ENCODE peak calls at places on chromosomes 6 and 20, in four cellular contexts. E is GM12878, J is SK-N-SH, D is K562. N is an unnamed sample.

GRCh38 chr6:166420351-166420750 is 37.6 kb upstream of the MPC1 start:
- DNase-seq in E (no peak), D (no peak), J (no peak), N (no peak)

GRCh38 chr6:20424679-20425078 is 23.0 kb downstream of the E2F3 start:
- DNase-seq in D (no peak), E (no peak), J (no peak), N (no peak)

GRCh38 chr20:48606841-48607543 is 220.8 kb downstream of the PREX1 start:
- DNase-seq in D (no peak), J (no peak), E (no peak), N (no peak)

GRCh38 chr6:72182337-72183246 is 296.2 kb downstream of the RIMS1 start:
- DNase-seq in D (no peak), E (no peak), J (peak), N (peak)

GRCh38 chr6:43061861-43062260 is 2.4 kb downstream of the KLC4 start:
- DNase-seq in J (no peak), E (no peak), D (no peak), N (no peak)

GRCh38 chr20:14445310-14445709 is 107.9 kb upstream of the FLRT3 start:
- DNase-seq in E (no peak), J (no peak), D (no peak), N (no peak)

GRCh38 chr6:125674230-125674629 is 75.2 kb upstream of the HEY2 start:
- DNase-seq in E (no peak), D (no peak), J (no peak), N (no peak)

GRCh38 chr6:1763411-1763810 is 153.7 kb downstream of the FOXC1 start:
- DNase-seq in E (no peak), J (no peak), D (no peak), N (no peak)

GRCh38 chr6:43774776-43775583 is 5.0 kb downstream of the VEGFA start:
- DNase-seq in D (peak), J (peak), E (no peak), N (peak)

GRCh38 chr20:19758888-19759331 is 852 bp downstream of the RIN2 start:
- DNase-seq in J (peak), E (no peak), D (no peak), N (peak)

GRCh38 chr6:106476326-106477105 is 116.0 kb downstream of the CRYBG1 start:
- DNase-seq in E (no peak), D (no peak), J (no peak), N (no peak)

GRCh38 chr20:18986146-18986830 is 172.7 kb downstream of the SCP2D1 start:
- DNase-seq in D (no peak), J (no peak), E (no peak), N (no peak)

GRCh38 chr20:32737371-32738223 is 5.7 kb downstream of the COMMD7 start:
- DNase-seq in J (no peak), E (no peak), D (no peak), N (no peak)

GRCh38 chr6:42138630-42139619 is 3.5 kb downstream of the C6orf132 start:
- DNase-seq in E (no peak), D (no peak), J (no peak), N (no peak)

GRCh38 chr6:11970114-11970513 is 42.0 kb upstream of the HIVEP1 start:
- DNase-seq in E (no peak), D (no peak), J (no peak), N (no peak)

GRCh38 chr6:31057426-31058003 is 47.2 kb downstream of the MUC22 start:
- DNase-seq in E (no peak), D (no peak), J (no peak), N (no peak)

GRCh38 chr6:30840084-30840921 is 44.0 kb upstream of the DDR1 start:
- DNase-seq in J (no peak), D (peak), E (no peak), N (no peak)

GRCh38 chr6:170542031-170542719 is 10.9 kb downstream of the PSMB1 start:
- DNase-seq in J (no peak), D (no peak), E (no peak), N (no peak)

GRCh38 chr20:32982617-32983458 is 21.4 kb downstream of the SUN5 start:
- DNase-seq in E (no peak), J (peak), D (no peak), N (no peak)

GRCh38 chr6:79302341-79302740 is 67.9 kb upstream of the HMGN3 start:
- DNase-seq in D (no peak), E (no peak), J (no peak), N (no peak)

GRCh38 chr6:2503816-2504494 is 246.8 kb downstream of the MYLK4 start:
- DNase-seq in J (no peak), D (no peak), E (no peak), N (no peak)

GRCh38 chr6:105317607-105318533 is 85.0 kb downstream of the PREP start:
- DNase-seq in E (no peak), J (no peak), D (no peak), N (peak)
- TF ChIP-seq USF1 in E (no peak), J (no peak), D (no peak), N (no peak)

GRCh38 chr6:63538550-63538949 is 33.7 kb upstream of the LOC128125822 start:
- DNase-seq in D (no peak), J (no peak), E (no peak), N (no peak)

GRCh38 chr6:63533952-63534351 is 38.3 kb upstream of the LOC128125822 start:
- DNase-seq in E (no peak), D (no peak), J (no peak), N (no peak)

GRCh38 chr6:63533026-63533425 is 39.3 kb upstream of the LOC128125822 start:
- DNase-seq in D (no peak), J (no peak), E (no peak), N (no peak)

GRCh38 chr6:63537959-63538300 is 34.4 kb upstream of the LOC128125822 start:
- DNase-seq in J (no peak), E (no peak), D (no peak), N (no peak)

GRCh38 chr6:63537126-63537958 is 34.9 kb upstream of the LOC128125822 start:
- DNase-seq in D (no peak), E (peak), J (no peak), N (no peak)
- TF ChIP-seq USF1 in D (no peak), E (no peak), J (no peak), N (no peak)

GRCh38 chr6:160737934-160738333 is 35.9 kb downstream of the PLG start:
- DNase-seq in D (no peak), E (no peak), J (no peak), N (no peak)

GRCh38 chr6:160735523-160735922 is 33.5 kb downstream of the PLG start:
- DNase-seq in J (no peak), D (no peak), E (peak), N (no peak)

GRCh38 chr6:160734627-160735026 is 32.6 kb downstream of the PLG start:
- DNase-seq in D (no peak), E (no peak), J (no peak), N (no peak)

GRCh38 chr6:160742090-160742489 is 40.0 kb downstream of the PLG start:
- DNase-seq in E (peak), J (no peak), D (no peak), N (no peak)

DNA sequence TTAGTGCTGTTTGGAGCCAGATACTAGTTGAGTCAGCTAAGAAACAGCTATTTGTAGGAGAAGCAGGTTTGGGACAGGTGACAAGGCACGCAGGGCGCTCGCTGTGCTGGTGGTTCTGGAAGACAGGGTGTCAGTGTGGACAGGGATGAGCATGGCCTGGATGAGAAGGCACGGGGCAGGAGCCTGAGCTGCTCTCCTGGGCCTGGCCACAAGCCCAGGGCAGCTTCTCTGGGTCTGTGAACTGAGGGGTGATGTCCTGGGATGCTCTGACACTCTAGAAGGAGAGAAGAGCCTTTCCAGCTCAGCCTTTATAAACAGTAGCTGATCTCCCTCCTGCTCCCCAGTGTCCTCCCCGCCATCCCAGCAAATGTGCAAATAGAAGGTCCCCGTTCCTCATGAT is 37.9 kb downstream of the PLG start:
- DNase-seq in E (no peak), D (no peak), J (no peak), N (no peak)
- TF ChIP-seq USF1 in E (no peak), D (no peak), J (no peak), N (no peak)

GRCh38 chr20:21100590-21101452 is 5.3 kb downstream of the LINC00237 start:
- DNase-seq in J (peak), D (no peak), E (no peak), N (peak)
- TF ChIP-seq USF1 in J (no peak), D (no peak), E (no peak), N (no peak)

GRCh38 chr20:63709149-63709527 is 1.3 kb downstream of the ZGPAT start:
- DNase-seq in J (no peak), D (no peak), E (no peak), N (no peak)

GRCh38 chr20:63706852-63707557 is 771 bp downstream of the ARFRP1 start:
- DNase-seq in D (peak), E (no peak), J (peak), N (peak)

GRCh38 chr20:63706027-63706695 is 1.6 kb downstream of the ARFRP1 start:
- DNase-seq in E (no peak), D (no peak), J (no peak), N (no peak)

GRCh38 chr20:63707558-63708300 is at the start of the genes ARFRP1 and ZGPAT:
- DNase-seq in J (peak), E (no peak), D (peak), N (peak)

GRCh38 chr20:63708301-63709148 is 686 bp downstream of the ZGPAT start:
- DNase-seq in J (peak), D (no peak), E (no peak), N (no peak)
- TF ChIP-seq USF1 in J (no peak), D (peak), E (no peak), N (no peak)

DNA sequence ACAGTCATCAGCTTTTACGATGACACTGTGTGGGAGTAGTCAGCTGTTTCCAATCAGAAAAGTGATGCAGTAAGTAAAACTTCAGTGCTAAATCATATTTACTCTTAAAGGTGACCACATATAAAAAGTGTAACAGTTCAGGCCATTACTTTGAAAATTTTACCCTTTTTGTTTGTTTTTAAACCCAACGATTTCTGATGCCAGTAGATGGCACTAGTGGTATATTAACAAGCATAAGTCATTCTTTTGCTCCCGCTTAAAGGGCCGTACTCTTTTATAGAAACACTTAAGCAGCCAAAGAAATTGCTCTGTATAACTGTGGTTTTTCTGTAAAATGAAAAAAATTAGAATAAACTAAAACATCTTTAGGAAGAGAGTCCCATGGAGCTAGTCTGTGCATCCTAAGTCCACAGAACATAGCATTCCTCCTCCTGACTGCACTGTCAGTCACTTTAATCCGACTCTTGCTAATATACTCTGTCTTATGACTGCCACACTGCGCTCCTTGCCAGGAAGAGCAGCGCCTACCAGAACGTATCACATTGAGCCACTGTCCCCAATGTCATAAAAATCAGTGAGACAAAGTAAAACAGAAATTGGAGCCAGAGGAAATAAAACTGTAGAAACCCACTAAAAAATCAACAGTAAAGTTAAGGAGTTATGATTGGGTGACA is 25.1 kb downstream of the HEBP2 start:
- DNase-seq in D (peak), J (peak), E (no peak), N (no peak)
- TF ChIP-seq USF1 in D (no peak), J (no peak), E (no peak), N (no peak)

DNA sequence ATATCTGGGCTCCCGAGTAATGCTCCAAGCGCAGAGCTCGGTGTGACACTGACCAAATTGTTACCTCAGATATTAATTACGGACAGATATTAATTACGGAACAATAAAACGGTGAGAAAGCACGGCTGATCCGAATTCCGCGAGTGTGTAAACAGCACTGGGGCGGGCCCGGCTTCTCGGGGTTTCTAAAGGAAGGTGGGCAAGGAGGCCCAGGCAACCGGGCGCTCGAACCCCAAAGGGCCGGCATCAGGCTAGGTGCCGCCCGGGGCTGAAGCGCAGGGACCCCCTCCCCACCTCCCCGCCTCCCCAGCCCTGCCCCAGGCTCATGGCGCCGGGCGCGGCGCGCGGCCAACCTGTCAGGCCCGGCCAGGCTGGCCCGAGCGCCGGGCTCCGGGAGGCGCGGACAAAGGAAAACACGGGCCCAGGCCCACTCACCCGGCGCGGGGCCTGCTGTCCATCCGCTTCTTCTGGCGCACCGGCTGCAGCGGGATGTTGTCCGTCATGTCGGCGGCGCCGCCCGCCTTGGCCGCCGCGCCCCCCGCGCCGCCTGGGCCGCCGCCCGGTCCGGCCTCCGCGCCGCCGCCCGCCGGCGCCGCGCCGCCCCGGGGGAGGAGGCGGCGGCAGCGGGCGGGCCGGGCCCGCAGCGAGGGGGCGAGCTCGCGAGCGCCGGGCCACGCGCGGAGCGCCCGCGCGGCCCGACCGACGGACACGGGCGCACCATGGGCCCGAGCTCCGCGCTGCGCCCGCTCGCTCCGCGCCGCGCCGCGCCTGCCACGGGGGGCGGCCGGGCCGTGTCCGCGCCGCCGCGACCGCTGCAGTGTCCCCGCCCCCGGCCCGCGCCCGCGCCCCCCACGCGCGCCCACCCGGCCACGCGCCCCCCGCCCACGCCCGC is at the start of gene ATP9A:
- DNase-seq in E (no peak), J (peak), D (no peak), N (peak)
- TF ChIP-seq USF1 in E (no peak), J (no peak), D (no peak), N (no peak)